ENCODE peak calls at places on chromosomes 4 and X, in six cellular contexts. One of them, this sample, is unnamed.

GRCh38 chrX:109535578-109535977 is 1.1 kb upstream of the NXT2 start:
- DNase-seq in NB4: no peak
- DNase-seq in Peyer's patch: no peak
- DNase-seq in epithelial cell of esophagus: no peak
- DNase-seq in esophagus squamous epithelium: no peak
- DNase-seq in GM23338: no peak
- DNase-seq in this sample: no peak

GRCh38 chrX:133094098-133094731 is 2.7 kb downstream of the USP26 start:
- DNase-seq in NB4: no peak
- DNase-seq in Peyer's patch: no peak
- DNase-seq in epithelial cell of esophagus: no peak
- DNase-seq in esophagus squamous epithelium: no peak
- DNase-seq in GM23338: no peak
- DNase-seq in this sample: no peak

GRCh38 chrX:40171513-40172168 is 73.9 kb upstream of the BCOR start:
- DNase-seq in NB4: peak
- DNase-seq in Peyer's patch: no peak
- DNase-seq in epithelial cell of esophagus: peak
- DNase-seq in esophagus squamous epithelium: no peak
- DNase-seq in GM23338: no peak
- DNase-seq in this sample: no peak

GRCh38 chr4:179145746-179146530 is 1703.7 kb upstream of the AGA start:
- DNase-seq in NB4: no peak
- DNase-seq in Peyer's patch: no peak
- DNase-seq in epithelial cell of esophagus: peak
- DNase-seq in esophagus squamous epithelium: no peak
- DNase-seq in GM23338: no peak
- DNase-seq in this sample: no peak

GRCh38 chr4:2402053-2402452 is 16.4 kb downstream of the ZFYVE28 start:
- DNase-seq in NB4: no peak
- DNase-seq in Peyer's patch: no peak
- DNase-seq in epithelial cell of esophagus: peak
- DNase-seq in esophagus squamous epithelium: no peak
- DNase-seq in GM23338: peak
- DNase-seq in this sample: no peak

GRCh38 chr4:78293348-78293747 is 236.2 kb downstream of the FRAS1 start:
- DNase-seq in NB4: no peak
- DNase-seq in Peyer's patch: no peak
- DNase-seq in epithelial cell of esophagus: no peak
- DNase-seq in esophagus squamous epithelium: no peak
- DNase-seq in GM23338: no peak
- DNase-seq in this sample: no peak

GRCh38 chr4:155891058-155891457 is 12.4 kb upstream of the TDO2 start:
- DNase-seq in NB4: no peak
- DNase-seq in Peyer's patch: no peak
- DNase-seq in epithelial cell of esophagus: peak
- DNase-seq in esophagus squamous epithelium: no peak
- DNase-seq in GM23338: no peak
- DNase-seq in this sample: no peak

GRCh38 chr4:78293841-78294301 is 236.7 kb downstream of the FRAS1 start:
- DNase-seq in NB4: no peak
- DNase-seq in Peyer's patch: no peak
- DNase-seq in epithelial cell of esophagus: peak
- DNase-seq in esophagus squamous epithelium: no peak
- DNase-seq in GM23338: no peak
- DNase-seq in this sample: no peak

GRCh38 chrX:133654801-133655200 is 239.5 kb upstream of the GPC4 start:
- DNase-seq in NB4: no peak
- DNase-seq in Peyer's patch: no peak
- DNase-seq in epithelial cell of esophagus: peak
- DNase-seq in esophagus squamous epithelium: no peak
- DNase-seq in GM23338: no peak
- DNase-seq in this sample: no peak

GRCh38 chr4:122758033-122758432 is 25.5 kb downstream of the BBS12 start:
- DNase-seq in NB4: peak
- DNase-seq in Peyer's patch: no peak
- DNase-seq in epithelial cell of esophagus: peak
- DNase-seq in esophagus squamous epithelium: no peak
- DNase-seq in GM23338: peak
- DNase-seq in this sample: no peak

GRCh38 chrX:123330229-123330942 is 146.3 kb downstream of the GRIA3 start:
- DNase-seq in NB4: no peak
- DNase-seq in Peyer's patch: no peak
- DNase-seq in epithelial cell of esophagus: no peak
- DNase-seq in esophagus squamous epithelium: no peak
- DNase-seq in GM23338: no peak
- DNase-seq in this sample: no peak

GRCh38 chr4:54440394-54441223 is 211.5 kb downstream of the PDGFRA start:
- DNase-seq in NB4: peak
- DNase-seq in Peyer's patch: no peak
- DNase-seq in epithelial cell of esophagus: peak
- DNase-seq in esophagus squamous epithelium: no peak
- DNase-seq in GM23338: peak
- DNase-seq in this sample: no peak

GRCh38 chr4:98802673-98803286 is 126.2 kb downstream of the EIF4E start:
- DNase-seq in NB4: no peak
- DNase-seq in Peyer's patch: no peak
- DNase-seq in epithelial cell of esophagus: peak
- DNase-seq in esophagus squamous epithelium: no peak
- DNase-seq in GM23338: no peak
- DNase-seq in this sample: no peak

GRCh38 chrX:148905376-148905775 is 405.0 kb downstream of the AFF2 start:
- DNase-seq in NB4: no peak
- DNase-seq in Peyer's patch: no peak
- DNase-seq in epithelial cell of esophagus: no peak
- DNase-seq in esophagus squamous epithelium: no peak
- DNase-seq in GM23338: no peak
- DNase-seq in this sample: no peak

GRCh38 chr4:134628074-134628473 is 426.5 kb upstream of the PABPC4L start:
- DNase-seq in NB4: no peak
- DNase-seq in Peyer's patch: no peak
- DNase-seq in epithelial cell of esophagus: no peak
- DNase-seq in esophagus squamous epithelium: no peak
- DNase-seq in GM23338: no peak
- DNase-seq in this sample: no peak

GRCh38 chr4:138259801-138260200 is 17.7 kb upstream of the SLC7A11 start:
- DNase-seq in NB4: no peak
- DNase-seq in Peyer's patch: no peak
- DNase-seq in epithelial cell of esophagus: peak
- DNase-seq in esophagus squamous epithelium: no peak
- DNase-seq in GM23338: no peak
- DNase-seq in this sample: no peak

GRCh38 chr4:124854968-124855367 is 142.4 kb upstream of the ANKRD50 start:
- DNase-seq in NB4: no peak
- DNase-seq in Peyer's patch: no peak
- DNase-seq in epithelial cell of esophagus: peak
- DNase-seq in esophagus squamous epithelium: no peak
- DNase-seq in GM23338: no peak
- DNase-seq in this sample: no peak

GRCh38 chr4:80963051-80963450 is 67.5 kb upstream of the BMP3 start:
- DNase-seq in NB4: no peak
- DNase-seq in Peyer's patch: no peak
- DNase-seq in epithelial cell of esophagus: peak
- DNase-seq in esophagus squamous epithelium: no peak
- DNase-seq in GM23338: no peak
- DNase-seq in this sample: no peak

GRCh38 chr4:155787113-155787710 is 28.4 kb downstream of the GUCY1B1 start:
- DNase-seq in NB4: peak
- DNase-seq in Peyer's patch: no peak
- DNase-seq in epithelial cell of esophagus: peak
- DNase-seq in esophagus squamous epithelium: no peak
- DNase-seq in GM23338: peak
- DNase-seq in this sample: no peak

GRCh38 chr4:183636923-183637322 is 22.1 kb downstream of the RWDD4 start:
- DNase-seq in NB4: no peak
- DNase-seq in Peyer's patch: no peak
- DNase-seq in epithelial cell of esophagus: peak
- DNase-seq in esophagus squamous epithelium: no peak
- DNase-seq in GM23338: peak
- DNase-seq in this sample: no peak

GRCh38 chrX:49029876-49030275 is 13.3 kb downstream of the TFE3 start:
- DNase-seq in NB4: no peak
- DNase-seq in Peyer's patch: no peak
- DNase-seq in epithelial cell of esophagus: peak
- DNase-seq in esophagus squamous epithelium: no peak
- DNase-seq in GM23338: peak
- DNase-seq in this sample: no peak

DNA sequence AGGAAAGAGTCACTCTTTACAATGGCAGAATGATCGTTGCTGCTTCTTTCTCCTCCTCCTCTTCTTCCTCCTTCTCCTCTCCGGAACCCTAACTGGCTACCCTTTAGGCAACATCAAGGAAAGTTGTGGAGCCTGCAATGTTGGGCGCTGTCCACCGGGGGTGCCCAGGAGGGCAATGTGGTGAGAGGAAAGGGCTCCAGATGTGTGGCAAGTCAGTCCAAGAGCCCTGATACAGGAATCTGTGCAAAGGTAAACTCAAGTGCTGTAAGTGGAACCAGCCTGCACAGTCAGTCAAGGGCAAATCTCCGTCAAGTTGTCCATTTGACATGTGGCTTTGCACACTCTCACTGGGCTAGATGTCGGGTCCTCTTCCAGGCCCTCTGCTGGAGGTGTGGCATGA is 2.8 kb downstream of the RTL5 start:
- DNase-seq in NB4: peak
- DNase-seq in Peyer's patch: no peak
- DNase-seq in epithelial cell of esophagus: no peak
- DNase-seq in esophagus squamous epithelium: no peak
- DNase-seq in GM23338: peak
- DNase-seq in this sample: no peak
- TF ChIP-seq CTCF in NB4: peak
- TF ChIP-seq CTCF in Peyer's patch: peak
- TF ChIP-seq CTCF in epithelial cell of esophagus: no peak
- TF ChIP-seq CTCF in esophagus squamous epithelium: peak
- TF ChIP-seq CTCF in GM23338: peak
- TF ChIP-seq CTCF in this sample: peak

GRCh38 chr4:27666943-27667342 is 806.3 kb downstream of the STIM2 start:
- DNase-seq in NB4: peak
- DNase-seq in Peyer's patch: no peak
- DNase-seq in epithelial cell of esophagus: peak
- DNase-seq in esophagus squamous epithelium: no peak
- DNase-seq in GM23338: peak
- DNase-seq in this sample: no peak
- TF ChIP-seq CTCF in NB4: peak
- TF ChIP-seq CTCF in Peyer's patch: no peak
- TF ChIP-seq CTCF in epithelial cell of esophagus: no peak
- TF ChIP-seq CTCF in esophagus squamous epithelium: no peak
- TF ChIP-seq CTCF in GM23338: peak
- TF ChIP-seq CTCF in this sample: no peak

DNA sequence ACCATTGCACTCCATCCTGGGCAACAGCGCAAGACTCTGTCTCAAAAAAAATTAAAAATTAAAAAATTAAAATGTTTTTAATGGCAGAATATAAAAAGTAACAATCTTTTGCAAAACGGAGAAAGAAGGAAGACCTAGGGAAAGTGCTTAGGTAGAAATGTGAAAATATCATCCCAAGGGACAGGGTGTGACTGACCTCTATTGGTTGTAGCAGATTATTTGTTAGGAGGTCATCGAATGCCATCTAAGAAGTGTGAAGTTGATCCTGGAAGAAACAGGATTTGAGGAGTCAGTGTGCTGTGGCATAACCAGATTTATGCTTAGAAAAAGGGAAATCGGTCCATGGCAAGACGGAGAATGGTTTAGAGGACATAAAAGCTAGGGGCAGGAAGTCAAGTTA is 18.1 kb upstream of the C4orf36 start:
- DNase-seq in NB4: no peak
- DNase-seq in Peyer's patch: no peak
- DNase-seq in epithelial cell of esophagus: no peak
- DNase-seq in esophagus squamous epithelium: no peak
- DNase-seq in GM23338: no peak
- DNase-seq in this sample: no peak
- TF ChIP-seq CTCF in NB4: no peak
- TF ChIP-seq CTCF in Peyer's patch: no peak
- TF ChIP-seq CTCF in epithelial cell of esophagus: peak
- TF ChIP-seq CTCF in esophagus squamous epithelium: no peak
- TF ChIP-seq CTCF in GM23338: peak
- TF ChIP-seq CTCF in this sample: no peak

GRCh38 chr4:17647176-17647806 is 32.9 kb downstream of the MED28 start:
- DNase-seq in NB4: no peak
- DNase-seq in Peyer's patch: no peak
- DNase-seq in epithelial cell of esophagus: no peak
- DNase-seq in esophagus squamous epithelium: no peak
- DNase-seq in GM23338: no peak
- DNase-seq in this sample: no peak

GRCh38 chr4:17642404-17642783 is 28.0 kb downstream of the MED28 start:
- DNase-seq in NB4: no peak
- DNase-seq in Peyer's patch: no peak
- DNase-seq in epithelial cell of esophagus: no peak
- DNase-seq in esophagus squamous epithelium: no peak
- DNase-seq in GM23338: no peak
- DNase-seq in this sample: no peak

GRCh38 chr4:17646693-17647092 is 32.3 kb downstream of the MED28 start:
- DNase-seq in NB4: no peak
- DNase-seq in Peyer's patch: no peak
- DNase-seq in epithelial cell of esophagus: no peak
- DNase-seq in esophagus squamous epithelium: no peak
- DNase-seq in GM23338: no peak
- DNase-seq in this sample: no peak

GRCh38 chr4:17650404-17650803 is 36.0 kb downstream of the MED28 start:
- DNase-seq in NB4: no peak
- DNase-seq in Peyer's patch: no peak
- DNase-seq in epithelial cell of esophagus: no peak
- DNase-seq in esophagus squamous epithelium: no peak
- DNase-seq in GM23338: no peak
- DNase-seq in this sample: no peak

GRCh38 chr4:17647927-17648326 is 33.5 kb downstream of the MED28 start:
- DNase-seq in NB4: peak
- DNase-seq in Peyer's patch: no peak
- DNase-seq in epithelial cell of esophagus: no peak
- DNase-seq in esophagus squamous epithelium: no peak
- DNase-seq in GM23338: peak
- DNase-seq in this sample: no peak
- TF ChIP-seq CTCF in NB4: peak
- TF ChIP-seq CTCF in Peyer's patch: no peak
- TF ChIP-seq CTCF in epithelial cell of esophagus: no peak
- TF ChIP-seq CTCF in esophagus squamous epithelium: no peak
- TF ChIP-seq CTCF in GM23338: peak
- TF ChIP-seq CTCF in this sample: no peak

GRCh38 chrX:47518105-47518504 is 35.1 kb upstream of the ZNF41 start:
- DNase-seq in NB4: peak
- DNase-seq in Peyer's patch: no peak
- DNase-seq in epithelial cell of esophagus: no peak
- DNase-seq in esophagus squamous epithelium: no peak
- DNase-seq in GM23338: peak
- DNase-seq in this sample: no peak
- TF ChIP-seq CTCF in NB4: no peak
- TF ChIP-seq CTCF in Peyer's patch: no peak
- TF ChIP-seq CTCF in epithelial cell of esophagus: no peak
- TF ChIP-seq CTCF in esophagus squamous epithelium: no peak
- TF ChIP-seq CTCF in GM23338: no peak
- TF ChIP-seq CTCF in this sample: no peak

DNA sequence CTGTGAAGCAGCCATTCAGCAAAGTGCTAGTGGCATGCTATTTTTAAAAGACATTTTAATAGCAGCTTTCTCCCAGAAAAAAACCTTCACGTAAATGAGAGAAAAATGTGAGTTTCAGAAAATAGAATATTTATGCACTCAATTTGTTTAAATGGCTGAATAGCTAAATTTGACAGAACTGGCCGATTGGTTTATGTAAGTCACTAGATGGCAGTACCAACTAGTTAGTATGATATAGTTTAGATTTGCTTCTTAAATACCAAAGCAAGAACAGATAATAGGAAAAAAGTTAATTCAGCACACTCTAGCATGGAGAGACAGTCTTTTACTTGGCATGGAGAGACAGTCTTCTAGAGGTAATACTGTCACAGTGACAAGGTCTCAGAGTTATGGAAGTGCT is 250.1 kb downstream of the SNCA start:
- DNase-seq in NB4: peak
- DNase-seq in Peyer's patch: no peak
- DNase-seq in epithelial cell of esophagus: peak
- DNase-seq in esophagus squamous epithelium: no peak
- DNase-seq in GM23338: peak
- DNase-seq in this sample: no peak
- TF ChIP-seq CTCF in NB4: no peak
- TF ChIP-seq CTCF in Peyer's patch: no peak
- TF ChIP-seq CTCF in epithelial cell of esophagus: peak
- TF ChIP-seq CTCF in esophagus squamous epithelium: no peak
- TF ChIP-seq CTCF in GM23338: peak
- TF ChIP-seq CTCF in this sample: no peak